ENCODE peak calls at places on chromosomes 12 and 14, in eight cellular contexts. O, Q, K, U, E, P, I and T are unnamed samples.

GRCh38 chr14:73740921-73741326 is 26.7 kb upstream of the PNMA1 start:
- DNase-seq in O (no peak), Q (peak; percentile 37), K (peak; percentile 38), U (no peak), E (peak; percentile 52), P (peak; percentile 49), I (no peak), T (peak; percentile 61)

GRCh38 chr12:12776261-12776660 is 9.2 kb upstream of the APOLD1 start:
- DNase-seq in O (peak; percentile 95), Q (no peak), K (no peak), U (no peak), E (no peak), P (peak; percentile 13), I (no peak), T (no peak)

GRCh38 chr12:13154027-13154538 is 42.4 kb upstream of the EMP1 start:
- DNase-seq in O (no peak), Q (no peak), K (no peak), U (no peak), E (no peak), P (no peak), I (no peak), T (no peak)

GRCh38 chr12:54132979-54133378 is 55.8 kb downstream of the SMUG1 start:
- DNase-seq in O (no peak), Q (no peak), K (no peak), U (no peak), E (no peak), P (no peak), I (no peak), T (no peak)

GRCh38 chr14:53509845-53510244 is 356.7 kb upstream of the DDHD1 start:
- DNase-seq in O (no peak), Q (no peak), K (no peak), U (no peak), E (no peak), P (no peak), I (no peak), T (no peak)

GRCh38 chr12:71439613-71440392 is at the start of gene LGR5:
- DNase-seq in O (peak; percentile 25), Q (peak; percentile 91), K (peak; percentile 18), U (peak; percentile 73), E (no peak), P (peak; percentile 85), I (no peak), T (no peak)

GRCh38 chr12:29072631-29073030 is 76.4 kb upstream of the FAR2 start:
- DNase-seq in O (no peak), Q (no peak), K (no peak), U (no peak), E (no peak), P (no peak), I (no peak), T (no peak)

GRCh38 chr14:48546996-48547395 is 871.6 kb upstream of the MDGA2 start:
- DNase-seq in O (no peak), Q (no peak), K (no peak), U (no peak), E (no peak), P (no peak), I (no peak), T (no peak)

GRCh38 chr12:4809013-4809448 is 88.8 kb downstream of the GALNT8 start:
- DNase-seq in O (no peak), Q (peak; percentile 23), K (no peak), U (peak; percentile 71), E (no peak), P (no peak), I (no peak), T (no peak)

GRCh38 chr14:55942101-55942645 is 176.0 kb upstream of the PELI2 start:
- DNase-seq in O (no peak), Q (no peak), K (no peak), U (no peak), E (no peak), P (no peak), I (no peak), T (no peak)

GRCh38 chr12:113896841-113897240 is 69.3 kb downstream of the RBM19 start:
- DNase-seq in O (no peak), Q (no peak), K (no peak), U (no peak), E (no peak), P (no peak), I (no peak), T (no peak)

DNA sequence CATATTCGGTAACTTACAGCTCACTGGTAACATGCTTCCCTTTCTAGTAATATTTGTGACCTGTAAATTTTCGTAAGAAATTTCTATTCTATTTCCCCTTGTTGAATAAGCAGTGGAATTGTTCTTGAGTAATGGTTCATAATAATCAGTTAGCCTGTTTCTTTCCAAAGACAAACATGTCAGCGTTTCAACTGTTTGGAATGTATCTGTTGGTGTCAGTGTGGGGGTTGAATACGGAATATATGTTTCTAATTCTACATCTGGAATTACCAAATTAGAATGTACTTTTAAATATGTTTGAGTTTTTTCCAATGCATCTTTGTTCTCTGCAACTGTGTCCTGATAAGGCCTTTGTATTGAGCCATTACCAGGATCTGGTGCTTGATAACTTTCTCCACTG is 2.0 kb downstream of the BBS10 start:
- DNase-seq in O (no peak), Q (no peak), K (no peak), U (no peak), E (no peak), P (no peak), I (no peak), T (no peak)
- H3K27ac ChIP-seq in O (no peak overlapping the region), Q (peak overlapping the region; percentile 72), K (no peak overlapping the region), U (no peak overlapping the region), E (no peak overlapping the region), P (no peak overlapping the region), I (no peak overlapping the region), T (peak overlapping the region; percentile 86)

DNA sequence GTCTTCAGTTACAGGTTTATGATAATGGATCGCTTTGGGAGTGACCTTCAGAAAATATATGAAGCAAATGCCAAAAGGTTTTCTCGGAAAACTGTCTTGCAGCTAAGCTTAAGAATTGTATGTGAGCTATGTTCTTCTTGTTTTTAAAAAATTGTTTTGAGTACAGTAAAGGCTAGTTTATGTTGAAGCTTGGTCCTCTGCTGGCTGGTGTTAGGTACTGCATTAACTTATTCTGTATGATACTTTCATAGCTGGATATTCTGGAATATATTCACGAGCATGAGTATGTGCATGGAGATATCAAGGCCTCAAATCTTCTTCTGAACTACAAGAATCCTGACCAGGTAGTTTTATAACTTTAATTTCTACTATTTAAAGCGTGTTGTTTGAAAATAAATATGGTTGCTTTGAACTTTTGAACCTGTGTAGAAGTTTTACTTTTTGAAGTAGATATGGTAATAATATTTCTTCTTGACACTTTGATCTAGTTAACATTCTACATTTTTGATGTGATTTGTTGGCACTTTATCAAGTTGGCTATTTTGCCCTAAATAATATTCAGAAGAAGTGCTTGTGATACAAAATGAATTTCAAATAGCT is 55.7 kb downstream of the VRK1 start:
- DNase-seq in O (peak; percentile 49), Q (peak; percentile 16), K (peak; percentile 56), U (no peak), E (peak; percentile 27), P (peak; percentile 18), I (peak; percentile 4), T (peak; percentile 26)
- TF ChIP-seq MAX in O (no peak), Q (no peak), K (no peak), U (no peak), E (no peak), P (no peak), I (no peak), T (no peak)

DNA sequence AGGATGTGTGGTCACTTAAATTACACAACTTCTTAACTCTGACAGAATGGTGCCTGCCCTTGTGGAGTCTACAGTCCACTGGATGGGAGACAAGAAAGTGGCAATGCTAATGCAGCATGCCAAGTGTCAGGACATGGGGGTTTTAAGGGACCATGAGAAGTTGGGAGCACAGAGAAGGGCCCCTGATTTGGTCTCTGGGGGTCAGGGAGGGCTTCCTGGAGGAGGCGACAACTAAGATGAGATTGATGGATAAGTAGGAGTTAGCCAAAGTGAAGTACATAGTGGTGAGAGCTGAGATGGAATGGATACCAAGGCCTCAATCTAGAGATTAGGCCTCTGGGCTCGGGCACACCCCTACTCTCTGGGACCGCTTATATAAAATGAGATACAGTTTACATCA is 236.7 kb downstream of the CHST11 start:
- DNase-seq in O (no peak), Q (no peak), K (no peak), U (no peak), E (no peak), P (no peak), I (no peak), T (no peak)
- H3K27ac ChIP-seq in O (no peak overlapping the region), Q (no peak overlapping the region), K (no peak overlapping the region), U (no peak overlapping the region), E (no peak overlapping the region), P (no peak overlapping the region), I (no peak overlapping the region), T (no peak overlapping the region)

DNA sequence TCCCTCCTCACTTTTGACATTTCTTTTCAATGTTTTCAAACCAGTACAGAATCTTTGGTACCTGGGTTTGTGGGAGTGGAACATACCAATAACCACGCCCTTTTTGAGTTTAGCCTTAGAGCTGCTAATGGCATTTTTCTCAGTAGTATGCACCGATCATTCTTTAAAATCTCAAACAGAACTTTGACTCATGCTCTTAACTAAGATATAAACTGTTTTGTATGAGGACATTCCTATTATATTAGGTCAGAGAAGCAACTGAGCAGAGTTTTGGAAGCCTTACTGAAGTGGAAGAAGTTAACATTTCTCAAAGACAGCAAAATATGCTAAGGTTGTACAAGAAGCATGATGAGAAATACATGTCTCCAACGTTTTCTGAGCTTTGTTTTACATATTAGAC is 819.2 kb downstream of the FSCB start:
- DNase-seq in O (no peak), Q (no peak), K (peak; percentile 19), U (no peak), E (no peak), P (no peak), I (no peak), T (no peak)
- TF ChIP-seq MAX in O (no peak), Q (no peak), K (no peak), U (no peak), E (no peak), P (no peak), I (no peak), T (no peak)

DNA sequence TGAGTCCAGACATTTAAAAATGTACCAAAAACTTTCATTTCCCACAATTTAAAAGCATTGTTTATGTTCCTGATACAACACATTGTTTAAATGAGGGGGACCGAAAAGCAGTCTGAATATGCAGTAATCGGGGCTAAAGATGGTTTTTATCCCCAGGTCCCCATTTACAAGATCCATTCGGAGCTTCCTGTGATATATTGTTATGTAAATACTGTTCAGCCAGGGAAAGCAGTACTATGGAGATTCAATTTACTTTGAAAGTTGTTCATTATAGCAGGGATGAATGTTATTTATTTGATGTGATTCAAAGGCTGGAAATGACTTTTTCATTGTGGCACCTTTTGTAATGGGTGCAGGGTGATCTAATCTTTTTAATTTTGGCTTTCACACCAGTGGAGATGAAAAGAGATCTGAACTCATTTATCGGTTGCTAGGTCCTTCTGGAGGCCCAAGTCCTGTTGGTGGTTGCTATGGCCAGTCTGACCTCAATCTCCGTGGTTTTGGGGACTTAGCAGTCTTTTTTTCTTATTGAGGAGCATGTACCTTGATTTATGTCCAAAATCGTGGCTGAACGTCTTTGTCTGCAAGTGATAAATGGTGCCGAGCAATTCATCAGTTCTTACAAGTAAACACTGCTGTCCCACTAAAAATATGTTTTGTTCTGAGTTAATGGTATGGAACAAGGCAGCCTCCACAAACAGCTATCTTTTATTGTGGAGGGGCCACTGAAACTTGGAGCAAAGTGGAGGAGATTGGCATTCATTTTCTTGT is 1.8 kb downstream of the RMST start:
- DNase-seq in O (no peak), Q (no peak), K (no peak), U (peak; percentile 53), E (no peak), P (no peak), I (no peak), T (no peak)
- H3K27ac ChIP-seq in O (no peak overlapping the region), Q (no peak overlapping the region), K (no peak overlapping the region), U (peak overlapping the region; percentile 83), E (no peak overlapping the region), P (no peak overlapping the region), I (no peak overlapping the region), T (no peak overlapping the region)